ENCODE peak calls at places on chromosome 17, in five cellular contexts. Y, B, F, K and T are unnamed samples.

GRCh38 chr17:74775409-74776043 is 619 bp downstream of the NAT9 start:
- DNase-seq in K (no peak), B (no peak), F (no peak), Y (no peak), T (no peak)

GRCh38 chr17:52027620-52028019 is 130.9 kb downstream of the CA10 start:
- DNase-seq in K (peak; percentile 73), B (no peak), Y (no peak), F (no peak), T (peak; percentile 55)

GRCh38 chr17:76000016-76000754 is 470 bp upstream of the CDK3 start:
- DNase-seq in Y (peak; percentile 93), F (peak; percentile 49), B (peak; percentile 97), K (peak; percentile 73), T (peak; percentile 34)

GRCh38 chr17:81029859-81030258 is 5.1 kb upstream of the BAIAP2 start:
- DNase-seq in K (no peak), Y (no peak), F (no peak), B (no peak), T (no peak)

GRCh38 chr17:40343126-40344119 is 21.1 kb downstream of the GJD3 start:
- DNase-seq in Y (no peak), B (no peak), F (no peak), K (peak; percentile 28), T (no peak)

GRCh38 chr17:41492771-41493170 is 3.1 kb upstream of the KRT36 start:
- DNase-seq in F (no peak), B (no peak), K (no peak), Y (no peak), T (peak; percentile 67)

GRCh38 chr17:57783338-57783742 is 38.2 kb upstream of the CCDC182 start:
- DNase-seq in F (peak; percentile 84), K (peak; percentile 52), Y (peak; percentile 96), B (peak; percentile 99), T (peak; percentile 44)

GRCh38 chr17:4318596-4318995 is 47.9 kb downstream of the UBE2G1 start:
- DNase-seq in K (no peak), F (no peak), Y (no peak), B (no peak), T (no peak)

GRCh38 chr17:39404542-39405378 is 3.3 kb upstream of the FBXL20 start:
- DNase-seq in B (no peak), F (no peak), K (peak; percentile 44), Y (no peak), T (peak; percentile 90)

GRCh38 chr17:68512247-68512966 is at the start of gene PRKAR1A:
- DNase-seq in Y (peak; percentile 98), F (peak; percentile 92), B (peak; percentile 95), K (peak; percentile 97), T (peak; percentile 97)

GRCh38 chr17:44102845-44103622 is 20.4 kb downstream of the HDAC5 start:
- DNase-seq in F (no peak), Y (no peak), K (peak; percentile 97), B (no peak), T (no peak)

GRCh38 chr17:3917391-3917931 is 1.2 kb upstream of the P2RX1 start:
- DNase-seq in B (no peak), Y (no peak), K (no peak), F (no peak), T (peak; percentile 52)

GRCh38 chr17:73933871-73934270 is 269.6 kb upstream of the RPL38 start:
- DNase-seq in K (no peak), Y (no peak), F (no peak), B (no peak), T (no peak)

GRCh38 chr17:70110443-70110880 is 35.4 kb downstream of the KCNJ16 start:
- DNase-seq in K (no peak), Y (no peak), F (no peak), B (no peak), T (no peak)

GRCh38 chr17:66964930-66965800 is 658 bp downstream of the CACNG4 start:
- DNase-seq in K (peak; percentile 33), F (no peak), B (peak; percentile 85), Y (peak; percentile 90), T (no peak)

DNA sequence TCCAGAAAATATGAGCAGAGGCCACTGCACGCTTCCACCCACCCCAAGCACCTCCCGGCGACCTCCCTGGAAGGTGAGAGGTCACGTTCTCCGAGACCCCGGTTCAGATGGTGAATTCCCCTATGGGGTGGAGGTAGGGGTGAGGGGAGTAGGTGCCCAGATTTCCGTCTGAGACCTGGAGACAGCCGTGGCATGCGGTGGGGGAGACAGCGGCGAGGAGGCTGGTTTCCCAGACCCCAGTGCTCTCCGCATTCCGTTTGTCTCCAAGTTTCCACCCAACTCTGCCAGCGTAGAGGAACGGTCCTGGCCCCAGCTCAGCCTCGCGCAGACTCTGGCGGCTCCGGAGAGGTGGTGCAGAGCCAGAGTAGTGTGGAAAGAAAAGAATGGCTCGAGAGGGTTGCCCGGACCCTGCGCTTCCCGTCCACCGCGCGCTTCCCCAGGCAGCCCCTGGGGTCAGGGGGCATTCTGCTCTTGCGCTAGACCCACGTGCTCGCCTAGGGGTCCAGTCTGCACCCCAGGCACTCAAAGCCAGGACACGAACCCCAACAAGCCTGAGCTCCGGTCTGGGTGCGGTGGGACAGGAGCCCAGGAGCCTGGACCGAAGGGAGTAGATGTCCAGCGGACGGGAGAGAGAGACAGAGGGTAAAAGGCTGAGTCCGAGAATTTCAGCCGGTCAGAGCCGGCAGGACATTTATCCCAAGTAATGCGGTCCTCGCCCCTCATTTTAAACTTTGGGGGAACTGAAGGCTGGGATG is 3.9 kb downstream of the PMP22 start:
- DNase-seq in Y (peak; percentile 75), B (no peak), F (peak; percentile 51), K (peak; percentile 61), T (peak; percentile 80)
- H3K23ac ChIP-seq in Y (no peak overlapping the region), B (no peak overlapping the region), F (no peak overlapping the region), K (no peak overlapping the region), T (no peak overlapping the region)

GRCh38 chr17:18016426-18016825 is 22.5 kb downstream of the ATPAF2 start:
- DNase-seq in B (no peak), Y (no peak), K (no peak), F (no peak), T (no peak)
- H2BK12ac ChIP-seq in B (no peak overlapping the region), Y (no peak overlapping the region), K (no peak overlapping the region), F (no peak overlapping the region), T (no peak overlapping the region)

DNA sequence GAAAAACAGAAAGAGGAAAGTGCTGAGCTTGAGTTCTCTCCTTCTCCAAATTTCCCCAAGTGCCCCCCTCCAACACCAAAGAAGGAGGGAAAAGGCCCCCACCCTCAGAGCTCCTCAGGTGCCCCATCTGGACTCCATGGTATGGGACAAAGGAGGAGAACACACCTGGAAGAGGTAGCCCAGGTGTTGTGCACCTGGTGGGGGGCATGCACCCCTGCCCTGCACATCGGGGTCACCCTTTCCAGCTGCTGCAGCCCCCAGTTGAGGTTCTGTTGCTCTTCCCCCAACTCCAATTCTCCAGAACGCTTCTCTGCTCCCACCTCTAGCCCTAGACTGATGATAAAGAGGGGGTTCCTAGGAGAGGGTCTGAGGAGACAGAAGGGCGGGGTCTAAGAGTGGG is 3.0 kb upstream of the COL1A1 start:
- DNase-seq in F (no peak), B (no peak), K (no peak), Y (no peak), T (no peak)
- H3K23ac ChIP-seq in F (no peak overlapping the region), B (no peak overlapping the region), K (no peak overlapping the region), Y (no peak overlapping the region), T (no peak overlapping the region)

DNA sequence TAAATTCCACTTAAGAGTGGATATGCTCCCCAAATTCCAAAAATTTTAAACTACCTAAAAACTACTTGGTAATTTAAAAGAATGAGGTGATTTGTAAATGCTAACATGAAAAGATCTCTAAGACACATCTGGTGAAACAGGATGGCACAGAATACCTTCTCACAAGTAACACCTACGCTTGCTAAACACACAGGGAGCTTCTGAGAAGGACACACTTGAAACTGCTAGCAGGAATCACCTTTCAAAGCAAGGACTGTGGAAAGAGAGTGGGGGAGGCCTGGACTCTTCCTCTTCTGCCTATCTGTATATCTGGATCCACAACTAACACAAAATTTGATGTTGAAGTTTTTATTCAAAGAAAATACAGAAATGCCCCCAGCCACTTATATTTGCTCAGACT is 52.4 kb downstream of the CYTH1 start:
- DNase-seq in B (no peak), K (no peak), Y (no peak), F (no peak), T (no peak)
- H2BK12ac ChIP-seq in B (no peak overlapping the region), K (no peak overlapping the region), Y (no peak overlapping the region), F (no peak overlapping the region), T (no peak overlapping the region)

GRCh38 chr17:65104541-65104940 is 32.6 kb upstream of the RGS9 start:
- DNase-seq in F (no peak), B (no peak), K (no peak), Y (no peak), T (no peak)

GRCh38 chr17:65103431-65103830 is 33.7 kb upstream of the RGS9 start:
- DNase-seq in K (no peak), F (no peak), B (no peak), Y (no peak), T (no peak)

GRCh38 chr17:65104973-65105372 is 32.2 kb upstream of the RGS9 start:
- DNase-seq in Y (no peak), F (no peak), B (no peak), K (no peak), T (no peak)

GRCh38 chr17:65102788-65103187 is 34.4 kb upstream of the RGS9 start:
- DNase-seq in K (no peak), F (no peak), B (no peak), Y (no peak), T (peak; percentile 69)

GRCh38 chr17:65103896-65104295 is 33.3 kb upstream of the RGS9 start:
- DNase-seq in B (no peak), F (no peak), K (no peak), Y (no peak), T (no peak)
- H3K23ac ChIP-seq in B (no peak overlapping the region), F (no peak overlapping the region), K (no peak overlapping the region), Y (no peak overlapping the region), T (no peak overlapping the region)